ENCODE peak calls at places on chromosomes 3 and 15, in seven cellular contexts. One of them, this sample, is unnamed.

GRCh38 chr15:64656508-64656907 is 118.9 kb downstream of the RBPMS2 start:
- DNase-seq in NCI-H774: no peak
- DNase-seq in Daoy: no peak
- DNase-seq in NCI-H146: no peak
- DNase-seq in naive thymus-derived CD8-positive, alpha-beta T cell: no peak
- DNase-seq in heart right ventricle: no peak
- DNase-seq in substantia nigra: no peak
- DNase-seq in this sample: no peak

GRCh38 chr3:175304437-175304836 is 445.3 kb downstream of the NAALADL2 start:
- DNase-seq in NCI-H774: peak; percentile 46
- DNase-seq in Daoy: no peak
- DNase-seq in NCI-H146: peak; percentile 70
- DNase-seq in naive thymus-derived CD8-positive, alpha-beta T cell: no peak
- DNase-seq in heart right ventricle: peak; percentile 6
- DNase-seq in substantia nigra: no peak
- DNase-seq in this sample: no peak

GRCh38 chr3:160038862-160039562 is 50.4 kb downstream of the IL12A start:
- DNase-seq in NCI-H774: no peak
- DNase-seq in Daoy: no peak
- DNase-seq in NCI-H146: peak; percentile 63
- DNase-seq in naive thymus-derived CD8-positive, alpha-beta T cell: no peak
- DNase-seq in heart right ventricle: no peak
- DNase-seq in substantia nigra: peak; percentile 8
- DNase-seq in this sample: no peak

GRCh38 chr3:127768346-127769008 is 53.8 kb downstream of the MGLL start:
- DNase-seq in NCI-H774: no peak
- DNase-seq in Daoy: peak; percentile 96
- DNase-seq in NCI-H146: no peak
- DNase-seq in naive thymus-derived CD8-positive, alpha-beta T cell: no peak
- DNase-seq in heart right ventricle: no peak
- DNase-seq in substantia nigra: no peak
- DNase-seq in this sample: no peak

GRCh38 chr3:105367406-105368213 is 901 bp downstream of the ALCAM start:
- DNase-seq in NCI-H774: no peak
- DNase-seq in Daoy: peak; percentile 87
- DNase-seq in NCI-H146: peak; percentile 99
- DNase-seq in naive thymus-derived CD8-positive, alpha-beta T cell: peak; percentile 21
- DNase-seq in heart right ventricle: peak; percentile 54
- DNase-seq in substantia nigra: peak; percentile 72
- DNase-seq in this sample: peak; percentile 67

GRCh38 chr15:98785796-98786581 is 137.7 kb downstream of the IGF1R start:
- DNase-seq in NCI-H774: no peak
- DNase-seq in Daoy: no peak
- DNase-seq in NCI-H146: no peak
- DNase-seq in naive thymus-derived CD8-positive, alpha-beta T cell: no peak
- DNase-seq in heart right ventricle: peak; percentile 38
- DNase-seq in substantia nigra: no peak
- DNase-seq in this sample: no peak

GRCh38 chr15:92810418-92811138 is 89.5 kb upstream of the CHD2 start:
- DNase-seq in NCI-H774: peak; percentile 81
- DNase-seq in Daoy: peak; percentile 41
- DNase-seq in NCI-H146: peak; percentile 89
- DNase-seq in naive thymus-derived CD8-positive, alpha-beta T cell: no peak
- DNase-seq in heart right ventricle: peak; percentile 75
- DNase-seq in substantia nigra: peak; percentile 72
- DNase-seq in this sample: no peak

GRCh38 chr3:144221771-144222170 is 250.1 kb downstream of the DIPK2A start:
- DNase-seq in NCI-H774: peak; percentile 39
- DNase-seq in Daoy: no peak
- DNase-seq in NCI-H146: peak; percentile 78
- DNase-seq in naive thymus-derived CD8-positive, alpha-beta T cell: no peak
- DNase-seq in heart right ventricle: no peak
- DNase-seq in substantia nigra: no peak
- DNase-seq in this sample: no peak

GRCh38 chr3:13163848-13164382 is 90.7 kb upstream of the IQSEC1 start:
- DNase-seq in NCI-H774: no peak
- DNase-seq in Daoy: no peak
- DNase-seq in NCI-H146: no peak
- DNase-seq in naive thymus-derived CD8-positive, alpha-beta T cell: no peak
- DNase-seq in heart right ventricle: no peak
- DNase-seq in substantia nigra: no peak
- DNase-seq in this sample: no peak

GRCh38 chr3:39754549-39754948 is 54.9 kb upstream of the MYRIP start:
- DNase-seq in NCI-H774: no peak
- DNase-seq in Daoy: no peak
- DNase-seq in NCI-H146: no peak
- DNase-seq in naive thymus-derived CD8-positive, alpha-beta T cell: no peak
- DNase-seq in heart right ventricle: no peak
- DNase-seq in substantia nigra: no peak
- DNase-seq in this sample: no peak

GRCh38 chr15:27582741-27583400 is 516.2 kb downstream of the OCA2 start:
- DNase-seq in NCI-H774: no peak
- DNase-seq in Daoy: peak; percentile 13
- DNase-seq in NCI-H146: no peak
- DNase-seq in naive thymus-derived CD8-positive, alpha-beta T cell: no peak
- DNase-seq in heart right ventricle: no peak
- DNase-seq in substantia nigra: no peak
- DNase-seq in this sample: no peak

GRCh38 chr3:180036678-180037455 is at the start of gene PEX5L:
- DNase-seq in NCI-H774: peak; percentile 98
- DNase-seq in Daoy: peak; percentile 71
- DNase-seq in NCI-H146: peak; percentile 98
- DNase-seq in naive thymus-derived CD8-positive, alpha-beta T cell: peak; percentile 8
- DNase-seq in heart right ventricle: peak; percentile 10
- DNase-seq in substantia nigra: peak; percentile 81
- DNase-seq in this sample: peak; percentile 73

GRCh38 chr3:141080407-141080806 is 29.3 kb downstream of the SPSB4 start:
- DNase-seq in NCI-H774: no peak
- DNase-seq in Daoy: no peak
- DNase-seq in NCI-H146: no peak
- DNase-seq in naive thymus-derived CD8-positive, alpha-beta T cell: no peak
- DNase-seq in heart right ventricle: no peak
- DNase-seq in substantia nigra: no peak
- DNase-seq in this sample: no peak

GRCh38 chr3:58492385-58492970 is 582 bp downstream of the KCTD6 start:
- DNase-seq in NCI-H774: peak; percentile 2
- DNase-seq in Daoy: no peak
- DNase-seq in NCI-H146: peak; percentile 35
- DNase-seq in naive thymus-derived CD8-positive, alpha-beta T cell: no peak
- DNase-seq in heart right ventricle: no peak
- DNase-seq in substantia nigra: no peak
- DNase-seq in this sample: no peak

GRCh38 chr3:56800373-56801150 is 1.2 kb downstream of the ARHGEF3 start:
- DNase-seq in NCI-H774: no peak
- DNase-seq in Daoy: peak; percentile 47
- DNase-seq in NCI-H146: no peak
- DNase-seq in naive thymus-derived CD8-positive, alpha-beta T cell: peak; percentile 43
- DNase-seq in heart right ventricle: no peak
- DNase-seq in substantia nigra: no peak
- DNase-seq in this sample: no peak

GRCh38 chr3:173825731-173826130 is 428.2 kb downstream of the NLGN1 start:
- DNase-seq in NCI-H774: no peak
- DNase-seq in Daoy: peak; percentile 37
- DNase-seq in NCI-H146: no peak
- DNase-seq in naive thymus-derived CD8-positive, alpha-beta T cell: no peak
- DNase-seq in heart right ventricle: no peak
- DNase-seq in substantia nigra: no peak
- DNase-seq in this sample: no peak

GRCh38 chr3:194906970-194907629 is 221.4 kb downstream of the FAM43A start:
- DNase-seq in NCI-H774: no peak
- DNase-seq in Daoy: peak; percentile 42
- DNase-seq in NCI-H146: no peak
- DNase-seq in naive thymus-derived CD8-positive, alpha-beta T cell: no peak
- DNase-seq in heart right ventricle: no peak
- DNase-seq in substantia nigra: no peak
- DNase-seq in this sample: no peak

GRCh38 chr15:58410353-58410752 is 21.4 kb upstream of the LIPC start:
- DNase-seq in NCI-H774: peak; percentile 13
- DNase-seq in Daoy: peak; percentile 65
- DNase-seq in NCI-H146: no peak
- DNase-seq in naive thymus-derived CD8-positive, alpha-beta T cell: peak; percentile 26
- DNase-seq in heart right ventricle: peak; percentile 13
- DNase-seq in substantia nigra: peak; percentile 10
- DNase-seq in this sample: no peak

GRCh38 chr3:58470363-58471024 is 21.4 kb upstream of the KCTD6 start:
- DNase-seq in NCI-H774: no peak
- DNase-seq in Daoy: no peak
- DNase-seq in NCI-H146: no peak
- DNase-seq in naive thymus-derived CD8-positive, alpha-beta T cell: no peak
- DNase-seq in heart right ventricle: no peak
- DNase-seq in substantia nigra: no peak
- DNase-seq in this sample: no peak

GRCh38 chr15:33377239-33377638 is 66.5 kb downstream of the RYR3 start:
- DNase-seq in NCI-H774: no peak
- DNase-seq in Daoy: no peak
- DNase-seq in NCI-H146: no peak
- DNase-seq in naive thymus-derived CD8-positive, alpha-beta T cell: no peak
- DNase-seq in heart right ventricle: no peak
- DNase-seq in substantia nigra: no peak
- DNase-seq in this sample: no peak

GRCh38 chr3:46280105-46280797 is 38.0 kb downstream of the CCR3 start:
- DNase-seq in NCI-H774: no peak
- DNase-seq in Daoy: peak; percentile 12
- DNase-seq in NCI-H146: no peak
- DNase-seq in naive thymus-derived CD8-positive, alpha-beta T cell: no peak
- DNase-seq in heart right ventricle: no peak
- DNase-seq in substantia nigra: no peak
- DNase-seq in this sample: no peak

GRCh38 chr3:51703026-51703775 is 3.7 kb upstream of the GRM2 start:
- DNase-seq in NCI-H774: no peak
- DNase-seq in Daoy: no peak
- DNase-seq in NCI-H146: no peak
- DNase-seq in naive thymus-derived CD8-positive, alpha-beta T cell: no peak
- DNase-seq in heart right ventricle: no peak
- DNase-seq in substantia nigra: no peak
- DNase-seq in this sample: no peak

GRCh38 chr3:17014286-17014685 is 129.5 kb downstream of the PLCL2 start:
- DNase-seq in NCI-H774: no peak
- DNase-seq in Daoy: no peak
- DNase-seq in NCI-H146: no peak
- DNase-seq in naive thymus-derived CD8-positive, alpha-beta T cell: no peak
- DNase-seq in heart right ventricle: no peak
- DNase-seq in substantia nigra: no peak
- DNase-seq in this sample: no peak

GRCh38 chr3:185409957-185410356 is 47.0 kb downstream of the MAP3K13 start:
- DNase-seq in NCI-H774: no peak
- DNase-seq in Daoy: peak; percentile 7
- DNase-seq in NCI-H146: no peak
- DNase-seq in naive thymus-derived CD8-positive, alpha-beta T cell: no peak
- DNase-seq in heart right ventricle: no peak
- DNase-seq in substantia nigra: no peak
- DNase-seq in this sample: no peak

GRCh38 chr15:57731543-57732103 is 25.1 kb downstream of the POLR2M start:
- DNase-seq in NCI-H774: no peak
- DNase-seq in Daoy: no peak
- DNase-seq in NCI-H146: no peak
- DNase-seq in naive thymus-derived CD8-positive, alpha-beta T cell: no peak
- DNase-seq in heart right ventricle: no peak
- DNase-seq in substantia nigra: no peak
- DNase-seq in this sample: no peak

GRCh38 chr3:12948891-12949711 is 107.7 kb upstream of the RPL32 start:
- DNase-seq in NCI-H774: no peak
- DNase-seq in Daoy: peak; percentile 45
- DNase-seq in NCI-H146: no peak
- DNase-seq in naive thymus-derived CD8-positive, alpha-beta T cell: no peak
- DNase-seq in heart right ventricle: no peak
- DNase-seq in substantia nigra: peak; percentile 46
- DNase-seq in this sample: no peak